ENCODE peak calls at places on chromosome 7, in five cellular contexts. X, L, E, G and F are unnamed samples.

GRCh38 chr7:92588561-92588960 is 1.6 kb downstream of the FAM133B start:
- DNase-seq in X (no peak), G (no peak), L (no peak), E (no peak), F (no peak)

GRCh38 chr7:108329514-108329913 is 126.7 kb downstream of the NRCAM start:
- DNase-seq in E (no peak), X (no peak), G (no peak), L (no peak), F (no peak)

GRCh38 chr7:88357794-88358533 is 51.3 kb upstream of the STEAP4 start:
- DNase-seq in X (no peak), G (no peak), E (no peak), L (no peak), F (no peak)

GRCh38 chr7:46133741-46134140 is 212.7 kb upstream of the IGFBP3 start:
- DNase-seq in L (no peak), E (no peak), X (no peak), G (no peak), F (no peak)

GRCh38 chr7:73454424-73454823 is 20.8 kb downstream of the FZD9 start:
- DNase-seq in G (no peak), X (no peak), E (no peak), L (no peak), F (no peak)

GRCh38 chr7:53350241-53350640 is 314.8 kb downstream of the POM121L12 start:
- DNase-seq in L (no peak), X (peak; percentile 59), E (no peak), G (no peak), F (no peak)

GRCh38 chr7:69598487-69599148 is 343 bp downstream of the AUTS2 start:
- DNase-seq in G (no peak), L (no peak), X (peak; percentile 65), E (peak; percentile 33), F (no peak)

GRCh38 chr7:102426268-102427031 is 6.9 kb upstream of the ORAI2 start:
- DNase-seq in L (no peak), X (no peak), G (peak; percentile 71), E (peak; percentile 33), F (no peak)

GRCh38 chr7:50281680-50282445 is 22.7 kb upstream of the IKZF1 start:
- DNase-seq in L (no peak), G (no peak), E (no peak), X (no peak), F (no peak)

GRCh38 chr7:56079450-56080185 is 13.1 kb downstream of the PHKG1 start:
- DNase-seq in L (no peak), E (peak; percentile 89), G (peak; percentile 65), X (peak; percentile 94), F (peak; percentile 67)

GRCh38 chr7:29217112-29217511 is 22.5 kb downstream of the CHN2 start:
- DNase-seq in X (no peak), L (no peak), E (no peak), G (no peak), F (no peak)

GRCh38 chr7:6416516-6417145 is 31.1 kb downstream of the DAGLB start:
- DNase-seq in G (no peak), X (no peak), E (no peak), L (no peak), F (no peak)

GRCh38 chr7:44279731-44280505 is 45.5 kb downstream of the CAMK2B start:
- DNase-seq in E (no peak), G (peak; percentile 31), L (no peak), X (peak; percentile 52), F (no peak)

GRCh38 chr7:157120181-157120580 is 18.5 kb upstream of the UBE3C start:
- DNase-seq in X (no peak), E (no peak), G (no peak), L (no peak), F (no peak)

GRCh38 chr7:69399038-69399800 is 199.1 kb upstream of the AUTS2 start:
- DNase-seq in E (peak; percentile 16), G (no peak), L (no peak), X (no peak), F (no peak)

GRCh38 chr7:147096629-147097028 is 980.0 kb downstream of the CNTNAP2 start:
- DNase-seq in X (no peak), L (no peak), E (no peak), G (no peak), F (no peak)

GRCh38 chr7:69599211-69599878 is 1.1 kb downstream of the AUTS2 start:
- DNase-seq in X (peak; percentile 72), G (no peak), E (no peak), L (no peak), F (no peak)

GRCh38 chr7:43895847-43896415 is 10.5 kb downstream of the URGCP start:
- DNase-seq in G (no peak), E (no peak), L (no peak), X (no peak), F (no peak)

GRCh38 chr7:107173691-107174406 is 5.0 kb downstream of the HBP1 start:
- DNase-seq in E (no peak), X (no peak), L (no peak), G (no peak), F (no peak)

GRCh38 chr7:131859162-131859821 is 302.9 kb upstream of the PODXL start:
- DNase-seq in G (peak; percentile 62), L (peak; percentile 26), X (no peak), E (peak; percentile 38), F (peak; percentile 56)

GRCh38 chr7:95469187-95469586 is 16.6 kb upstream of the ASB4 start:
- DNase-seq in E (no peak), G (no peak), L (no peak), X (no peak), F (no peak)

DNA sequence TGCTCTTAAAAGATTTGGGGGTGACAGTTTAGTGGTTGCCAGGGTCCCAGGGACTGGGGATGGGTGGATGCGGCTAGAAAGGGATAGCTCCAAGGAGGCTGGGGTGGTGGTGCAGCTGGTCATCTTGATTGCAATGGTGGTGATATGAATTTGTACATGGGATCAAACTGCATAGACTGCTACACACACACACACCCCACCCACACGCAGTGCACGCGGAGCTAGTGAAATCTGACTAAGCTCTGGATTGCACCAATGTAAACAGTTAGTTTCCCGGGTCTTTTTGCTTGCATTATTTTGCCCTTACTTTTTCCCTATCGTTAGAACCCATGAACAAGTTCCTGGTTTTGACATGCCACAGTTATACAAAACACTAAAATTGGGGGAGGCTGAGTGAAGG is 11.0 kb downstream of the SMURF1 start:
- DNase-seq in E (no peak), L (peak; percentile 58), X (no peak), G (peak; percentile 53), F (no peak)
- H3K4me3 ChIP-seq in E (no peak overlapping the region), L (no peak overlapping the region), X (no peak overlapping the region), G (no peak overlapping the region), F (no peak overlapping the region)

DNA sequence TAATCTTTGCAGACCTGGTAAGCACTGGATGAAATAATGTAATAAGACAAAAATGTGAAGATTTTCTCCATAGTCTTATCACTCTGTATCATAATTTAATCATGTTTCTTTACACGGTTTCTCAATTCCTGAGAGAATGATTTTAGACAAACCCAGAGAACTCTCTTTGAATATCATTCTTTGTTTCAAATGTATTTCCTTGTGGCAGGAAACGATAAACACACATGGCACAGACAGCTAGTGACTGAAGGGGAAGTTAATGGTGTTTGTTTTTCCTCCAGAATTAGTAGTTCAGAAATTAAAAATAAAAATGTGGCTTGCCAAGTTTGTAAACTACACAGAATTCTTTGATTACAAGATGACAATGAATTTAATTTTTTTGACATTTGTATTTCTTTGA is 163.7 kb upstream of the PRPS1L1 start:
- DNase-seq in E (no peak), X (no peak), G (no peak), L (no peak), F (no peak)
- TF ChIP-seq CTCF in E (no peak), X (no peak), G (no peak), L (no peak), F (no peak)

DNA sequence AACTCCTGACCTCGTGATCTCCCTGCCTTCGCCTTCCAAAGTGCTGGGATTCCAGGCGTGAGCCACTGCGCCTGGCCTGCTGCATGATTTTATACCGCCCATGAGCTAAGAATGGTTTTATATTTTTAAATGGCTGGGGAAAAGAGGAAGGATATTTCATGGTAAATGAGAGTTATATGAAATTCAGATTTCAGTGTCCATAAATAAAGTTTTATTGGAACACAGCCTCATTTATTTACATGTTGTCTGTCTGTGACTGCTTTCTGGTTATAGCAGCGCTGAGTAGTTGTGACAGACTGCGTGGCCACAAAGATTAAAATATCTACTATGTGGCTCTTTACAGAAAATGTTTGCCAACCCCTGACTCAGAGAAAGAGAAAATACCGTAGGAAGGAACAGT is 2.2 kb downstream of the TRRAP start:
- DNase-seq in G (no peak), L (no peak), E (no peak), X (no peak), F (no peak)
- H3K4me3 ChIP-seq in G (no peak overlapping the region), L (no peak overlapping the region), E (no peak overlapping the region), X (no peak overlapping the region), F (no peak overlapping the region)

GRCh38 chr7:90520484-90520883 is 51.0 kb downstream of the PTTG1IP2 start:
- DNase-seq in G (no peak), X (no peak), L (no peak), E (no peak), F (no peak)
- TF ChIP-seq CTCF in G (peak; percentile 20), X (no peak), L (peak; percentile 43), E (no peak), F (peak; percentile 15)

DNA sequence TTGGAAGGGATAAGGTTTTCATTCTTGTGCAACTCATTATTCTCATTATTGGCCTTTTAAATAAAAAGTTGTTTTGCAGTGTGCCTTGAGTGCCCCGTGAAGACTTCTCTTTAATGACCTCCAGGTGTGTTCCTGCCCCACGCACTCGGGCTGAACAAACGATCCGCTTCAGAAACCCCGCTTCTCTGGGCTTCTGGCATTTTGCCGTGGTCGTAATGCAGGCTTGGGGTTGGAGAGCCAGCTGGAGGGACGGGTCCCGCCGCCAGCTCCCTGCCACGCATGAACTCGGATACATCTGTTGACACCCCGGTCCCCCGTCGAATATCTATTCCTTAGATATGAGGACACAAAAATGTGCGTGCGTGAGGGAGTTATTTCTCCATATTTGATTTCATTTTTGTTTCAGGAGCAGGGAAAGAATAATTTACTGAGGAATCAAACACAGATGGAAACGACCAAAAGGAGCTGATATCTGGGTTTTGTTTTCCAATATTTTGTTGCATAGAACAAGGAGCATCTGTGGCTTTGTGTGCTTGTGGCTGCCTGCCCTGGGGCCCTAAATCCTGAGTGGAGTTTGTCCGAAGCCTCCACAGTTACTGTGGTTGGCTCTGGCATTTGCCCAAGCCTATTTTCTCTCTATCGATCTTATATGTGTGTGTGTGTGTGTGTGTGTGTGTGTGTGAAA is 17.0 kb upstream of the TTYH3 start:
- DNase-seq in E (no peak), L (no peak), X (peak; percentile 69), G (no peak), F (no peak)
- H3K4me3 ChIP-seq in E (no peak overlapping the region), L (no peak overlapping the region), X (no peak overlapping the region), G (peak overlapping the region; percentile 21), F (no peak overlapping the region)

DNA sequence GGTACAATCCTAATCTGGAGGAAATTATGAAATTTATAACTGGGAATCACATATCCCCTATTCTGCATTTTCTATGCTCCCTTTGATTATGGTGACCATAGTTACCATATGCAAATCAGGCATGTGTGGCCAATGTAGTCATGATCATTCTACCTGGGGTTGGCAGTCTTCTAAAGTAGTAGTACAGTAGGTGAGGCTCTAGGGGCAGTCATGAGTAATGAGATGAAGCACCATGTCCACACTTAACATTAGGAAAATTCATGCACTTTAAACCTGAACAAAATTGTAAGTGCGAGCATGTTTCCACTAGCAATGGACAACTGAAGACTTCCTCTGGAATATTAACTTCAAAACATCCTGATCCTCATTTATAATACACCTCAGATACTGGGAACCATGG is 545.9 kb downstream of the SUGCT start:
- DNase-seq in L (no peak), G (no peak), X (no peak), E (no peak), F (no peak)
- TF ChIP-seq CTCF in L (peak; percentile 45), G (peak; percentile 33), X (no peak), E (peak; percentile 41), F (peak; percentile 56)

GRCh38 chr7:79528421-79528820 is 75.0 kb upstream of the MAGI2 start:
- DNase-seq in X (no peak), E (no peak), G (no peak), L (no peak), F (no peak)
- H3K4me3 ChIP-seq in X (no peak overlapping the region), E (no peak overlapping the region), G (no peak overlapping the region), L (no peak overlapping the region), F (no peak overlapping the region)

GRCh38 chr7:80659120-80660055 is 20.9 kb downstream of the CD36 start:
- DNase-seq in E (no peak), L (no peak), G (no peak), X (no peak), F (peak; percentile 18)
- TF ChIP-seq CTCF in E (peak; percentile 74), L (peak; percentile 64), G (peak; percentile 67), X (peak; percentile 60), F (peak; percentile 20)